ENCODE peak calls at places on chromosomes 7 and 10, in five cellular contexts. G, W, D, Y and T are unnamed samples.

GRCh38 chr7:133054167-133054840 is 27.6 kb downstream of the CHCHD3 start:
- DNase-seq in G (no peak), Y (no peak), W (peak; percentile 5), D (no peak), T (no peak)

GRCh38 chr7:1192171-1192676 is 32.2 kb upstream of the ZFAND2A start:
- DNase-seq in G (peak; percentile 61), W (peak; percentile 70), Y (peak; percentile 39), D (peak; percentile 76), T (no peak)

GRCh38 chr7:134737561-134738353 is 41.7 kb upstream of the CALD1 start:
- DNase-seq in Y (no peak), W (peak; percentile 98), G (no peak), D (no peak), T (peak; percentile 89)

GRCh38 chr10:69295027-69295426 is 16.7 kb downstream of the HK1 start:
- DNase-seq in W (no peak), D (no peak), G (no peak), Y (no peak), T (no peak)

GRCh38 chr10:80064120-80064886 is 14.2 kb upstream of the TMEM254 start:
- DNase-seq in W (peak; percentile 50), D (no peak), Y (no peak), G (no peak), T (no peak)

GRCh38 chr7:149690688-149691446 is 82.5 kb downstream of the ZNF467 start:
- DNase-seq in D (no peak), W (peak; percentile 90), Y (no peak), G (peak; percentile 73), T (peak; percentile 84)

GRCh38 chr7:150903627-150904026 is 51.3 kb downstream of the AOC1 start:
- DNase-seq in G (no peak), Y (peak; percentile 45), W (peak; percentile 47), D (peak; percentile 41), T (peak; percentile 60)

GRCh38 chr10:110395350-110396283 is 90.9 kb upstream of the SMNDC1 start:
- DNase-seq in Y (peak; percentile 99), G (no peak), W (peak; percentile 78), D (peak; percentile 86), T (peak; percentile 73)

GRCh38 chr10:117186832-117187615 is 10.3 kb upstream of the KCNK18 start:
- DNase-seq in Y (peak; percentile 50), D (no peak), W (peak; percentile 48), G (peak; percentile 59), T (no peak)

GRCh38 chr10:75180592-75180991 is 30.0 kb upstream of the VDAC2 start:
- DNase-seq in W (no peak), D (no peak), Y (no peak), G (no peak), T (no peak)

GRCh38 chr7:5284304-5285281 is 1.9 kb downstream of the SLC29A4 start:
- DNase-seq in Y (peak; percentile 77), W (no peak), D (no peak), G (no peak), T (peak; percentile 70)

GRCh38 chr10:117449636-117450035 is 74.4 kb upstream of the PDZD8 start:
- DNase-seq in G (no peak), Y (no peak), D (no peak), W (no peak), T (no peak)